ENCODE peak calls at places on chromosomes 1 and 21, in six cellular contexts. L is amygdala; Z is CD8-positive, alpha-beta memory T cell; V is HFFc6; W is stimulated activated CD8-positive, alpha-beta memory T cell treated with anti-CD3 and anti-CD28 coated beads, Interleukin-2, amount 100 ng/mL, for 48 hours; T is PC-9. E is an unnamed sample.

GRCh38 chr1:168613689-168614655 is 37.6 kb downstream of the XCL1 start:
- DNase-seq in L (no peak), Z (no peak), T (no peak), V (no peak), W (no peak), E (no peak)

GRCh38 chr21:15775981-15776380 is 46.2 kb downstream of the USP25 start:
- DNase-seq in V (peak), L (no peak), Z (no peak), T (no peak), W (no peak), E (no peak)

GRCh38 chr1:196180847-196181593 is 427.2 kb downstream of the KCNT2 start:
- DNase-seq in V (peak), W (no peak), T (peak), L (no peak), Z (no peak), E (no peak)

GRCh38 chr1:203701606-203702005 is 63.4 kb upstream of the LAX1 start:
- DNase-seq in W (no peak), V (no peak), L (no peak), T (no peak), Z (no peak), E (no peak)

GRCh38 chr1:23394176-23394575 is 24.5 kb upstream of the ZNF436 start:
- DNase-seq in T (no peak), L (no peak), Z (no peak), V (peak), W (no peak), E (no peak)

GRCh38 chr1:215277537-215277936 is 195.0 kb downstream of the KCNK2 start:
- DNase-seq in W (no peak), L (no peak), Z (no peak), V (peak), T (no peak), E (no peak)

GRCh38 chr1:208141793-208142192 is 102.4 kb downstream of the PLXNA2 start:
- DNase-seq in W (no peak), V (no peak), Z (no peak), L (no peak), T (no peak), E (no peak)

GRCh38 chr1:113966013-113966412 is 13.3 kb upstream of the OLFML3 start:
- DNase-seq in Z (no peak), T (no peak), L (no peak), V (peak), W (no peak), E (no peak)

GRCh38 chr1:109659997-109660755 is 4.3 kb downstream of the GSTM4 start:
- DNase-seq in W (no peak), V (no peak), L (no peak), T (no peak), Z (no peak), E (no peak)

GRCh38 chr1:193060938-193061337 is 1.5 kb downstream of the RO60 start:
- DNase-seq in Z (no peak), V (peak), W (no peak), L (no peak), T (no peak), E (no peak)

GRCh38 chr1:211638723-211639122 is 36.7 kb downstream of the NEK2 start:
- DNase-seq in W (no peak), T (peak), Z (no peak), L (no peak), V (no peak), E (no peak)

GRCh38 chr1:31412732-31413404 is at the start of gene SERINC2:
- DNase-seq in W (no peak), Z (no peak), V (no peak), L (no peak), T (peak), E (no peak)

GRCh38 chr1:155777541-155777940 is 79.5 kb downstream of the GON4L start:
- DNase-seq in V (no peak), L (no peak), W (no peak), Z (no peak), T (no peak), E (no peak)